ENCODE peak calls at places on chromosome X, in four cellular contexts. J is AG04450; W is CD8-positive, alpha-beta T cell; R is tibial artery. N is an unnamed sample.

GRCh38 chrX:141879616-141880015 is 24.1 kb upstream of the MAGEC1 start:
- DNase-seq in W (no peak), J (no peak), R (no peak), N (no peak)

GRCh38 chrX:129777218-129777768 is 2.5 kb upstream of the SASH3 start:
- DNase-seq in R (peak), J (no peak), W (peak), N (no peak)

GRCh38 chrX:70452143-70452733 is 7.6 kb downstream of the DLG3 start:
- DNase-seq in R (peak), J (no peak), W (peak), N (no peak)

GRCh38 chrX:137052641-137053235 is 18.9 kb upstream of the GPR101 start:
- DNase-seq in W (no peak), J (no peak), R (no peak), N (no peak)

GRCh38 chrX:152821145-152821765 is 9.3 kb downstream of the CETN2 start:
- DNase-seq in R (no peak), J (no peak), W (no peak), N (no peak)

GRCh38 chrX:150088042-150088441 is 149.8 kb upstream of the EOLA2 start:
- DNase-seq in W (no peak), J (no peak), R (no peak), N (no peak)

GRCh38 chrX:69080912-69081465 is 84.3 kb downstream of the PJA1 start:
- DNase-seq in R (no peak), W (no peak), J (no peak), N (no peak)

GRCh38 chrX:48957477-48957826 is at the start of gene OTUD5:
- DNase-seq in W (peak), R (peak), J (no peak), N (no peak)

GRCh38 chrX:150966235-150966634 is 16.9 kb upstream of the HMGB3 start:
- DNase-seq in J (no peak), W (no peak), R (no peak), N (no peak)

GRCh38 chrX:121558886-121559285 is 511.5 kb downstream of the GLUD2 start:
- DNase-seq in R (no peak), J (no peak), W (no peak), N (no peak)

GRCh38 chrX:24298191-24298590 is 15.7 kb downstream of the SUPT20HL2 start:
- DNase-seq in J (no peak), W (no peak), R (no peak), N (no peak)

GRCh38 chrX:46979340-46979739 is 67.1 kb downstream of the JADE3 start:
- DNase-seq in W (no peak), J (peak), R (no peak), N (no peak)

GRCh38 chrX:154525606-154526490 is 9.8 kb upstream of the FAM3A start:
- DNase-seq in R (no peak), W (no peak), J (no peak), N (no peak)

GRCh38 chrX:2767631-2768455 is 16.0 kb downstream of the XG start:
- DNase-seq in W (no peak), J (peak), R (peak), N (no peak)

GRCh38 chrX:136541294-136541693 is 9.3 kb downstream of the VGLL1 start:
- DNase-seq in J (no peak), W (no peak), R (no peak), N (no peak)

GRCh38 chrX:119763836-119764387 is 5.5 kb downstream of the SOWAHD start:
- DNase-seq in W (no peak), R (no peak), J (no peak), N (no peak)

GRCh38 chrX:131675596-131676194 is 131.8 kb downstream of the OR13H1 start:
- DNase-seq in R (no peak), W (no peak), J (no peak), N (no peak)

GRCh38 chrX:18548996-18549395 is 122.9 kb downstream of the RS1 start:
- DNase-seq in W (no peak), R (no peak), J (no peak), N (no peak)

GRCh38 chrX:19953145-19953544 is 37.7 kb downstream of the BCLAF3 start:
- DNase-seq in J (no peak), R (no peak), W (no peak), N (no peak)

GRCh38 chrX:45172890-45173289 is 27.8 kb downstream of the DIPK2B start:
- DNase-seq in W (no peak), J (peak), R (no peak), N (no peak)

GRCh38 chrX:53116101-53116500 is 22.2 kb downstream of the KANTR start:
- DNase-seq in W (no peak), J (no peak), R (no peak), N (no peak)

DNA sequence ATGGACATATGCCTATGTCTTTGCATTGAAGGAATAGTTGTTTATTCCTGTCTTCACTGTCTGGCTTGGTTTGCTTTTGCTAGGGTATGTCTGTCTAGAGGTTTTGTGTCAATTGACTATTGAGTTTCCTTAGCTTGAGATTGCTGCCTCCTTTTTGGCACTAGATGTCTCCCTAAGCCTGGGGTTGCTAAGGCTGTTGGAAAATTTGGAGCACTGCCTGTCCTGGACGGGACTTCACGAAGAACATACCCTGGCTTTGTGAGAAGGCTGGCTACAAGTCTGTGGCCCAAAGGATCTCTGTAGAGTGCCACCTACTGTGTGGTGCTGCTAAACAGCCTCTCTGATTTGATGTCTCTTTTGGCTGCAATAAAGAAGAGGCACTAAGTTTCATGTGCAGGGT is 183.8 kb upstream of the NUDT10 start:
- DNase-seq in W (no peak), J (no peak), R (no peak), N (no peak)
- TF ChIP-seq CTCF in W (no peak), J (no peak), R (no peak), N (no peak)

GRCh38 chrX:135463937-135464336 is 42.2 kb downstream of the SMIM10L2A start:
- DNase-seq in R (no peak), J (no peak), W (no peak), N (no peak)
- TF ChIP-seq CTCF in R (no peak), J (peak), W (no peak), N (peak)

GRCh38 chrX:40644821-40645358 is 2.5 kb downstream of the CXorf38 start:
- DNase-seq in R (peak), J (no peak), W (no peak), N (peak)

GRCh38 chrX:40651620-40652223 is 4.4 kb upstream of the CXorf38 start:
- DNase-seq in R (peak), W (peak), J (no peak), N (no peak)

GRCh38 chrX:40646489-40647306 is 663 bp downstream of the CXorf38 start:
- DNase-seq in J (no peak), W (no peak), R (peak), N (no peak)

GRCh38 chrX:40644175-40644574 is 3.2 kb downstream of the CXorf38 start:
- DNase-seq in W (no peak), J (no peak), R (no peak), N (no peak)

DNA sequence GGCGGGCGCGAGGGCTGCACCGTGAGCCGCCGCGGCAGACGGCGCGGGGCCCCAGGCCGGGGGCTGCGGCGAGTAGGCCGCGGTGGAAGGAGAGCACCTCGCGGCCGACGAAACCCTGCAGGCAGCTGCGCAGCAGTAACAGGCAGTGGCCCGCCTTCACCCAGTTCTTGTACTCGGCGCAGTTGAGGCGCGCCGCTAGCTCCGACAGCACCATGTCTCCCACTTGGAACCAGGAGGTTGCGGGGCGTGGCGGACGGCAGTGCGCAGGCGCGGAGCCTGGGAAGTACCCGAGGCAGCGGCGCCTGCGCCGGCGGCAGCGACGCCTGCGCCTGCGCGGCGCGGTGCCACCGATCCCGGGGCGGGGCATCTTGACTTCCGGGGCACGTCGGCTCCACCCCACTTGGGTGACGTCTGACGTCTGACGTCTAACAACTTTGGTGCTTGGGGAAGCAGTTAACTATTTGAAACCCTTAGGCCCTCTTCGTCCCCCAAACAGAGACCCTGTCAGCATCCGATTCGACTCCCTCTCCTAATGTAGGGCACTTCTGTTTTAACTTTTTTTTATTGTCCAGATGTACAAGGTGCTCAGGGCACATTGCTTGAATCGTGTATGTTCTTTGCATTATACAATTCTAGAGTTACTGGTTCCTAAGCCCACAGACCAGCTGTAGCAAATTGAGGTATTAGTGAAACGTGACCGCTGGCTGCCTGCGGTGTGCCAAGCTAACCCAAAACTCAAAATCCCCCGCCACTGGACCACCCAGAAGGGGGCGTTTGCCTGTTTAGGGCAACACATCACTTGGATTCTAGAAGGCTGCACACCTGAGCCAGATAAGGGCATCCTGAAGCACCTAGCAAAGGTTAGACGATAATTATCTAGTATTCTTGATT is at the start of gene CXorf38:
- DNase-seq in R (peak), J (peak), W (peak), N (peak)
- TF ChIP-seq CTCF in R (no peak), J (no peak), W (no peak), N (no peak)

DNA sequence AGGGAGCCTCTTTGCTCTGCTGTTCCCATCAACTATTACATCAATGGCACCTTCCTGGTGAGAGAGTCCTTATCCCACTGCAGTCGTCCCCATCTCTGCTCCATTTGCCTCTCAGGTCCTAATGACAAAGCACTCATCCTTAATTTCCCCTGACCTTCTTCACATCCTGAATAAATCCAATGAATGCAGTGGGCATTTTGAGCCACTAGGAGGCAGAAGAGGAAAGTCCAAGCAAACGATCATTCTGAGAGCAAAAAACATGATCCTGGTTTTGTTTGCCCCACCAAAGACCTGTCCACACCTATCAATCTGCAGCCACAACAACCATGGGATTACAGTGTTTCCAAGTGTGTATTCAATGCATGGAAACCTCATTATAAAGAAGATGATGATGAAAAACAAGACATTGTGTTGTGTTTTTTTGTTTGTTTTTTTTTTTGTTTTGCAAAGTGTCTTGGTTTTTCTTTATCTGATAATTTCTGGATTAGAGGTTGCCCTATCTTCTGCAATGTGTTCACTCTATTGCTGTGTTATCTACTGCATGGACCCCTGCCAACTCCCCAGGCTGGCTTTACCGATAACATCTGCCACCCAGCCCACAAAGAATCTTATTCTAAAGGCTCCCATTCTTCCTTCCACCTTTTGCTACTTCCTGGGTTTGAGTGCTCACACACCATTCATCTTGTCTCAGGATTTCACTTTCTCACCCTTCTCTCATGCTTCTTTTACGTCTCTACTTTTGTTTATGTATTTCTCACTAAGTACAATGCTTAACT is 207.2 kb downstream of the NLGN4X start:
- DNase-seq in W (no peak), R (no peak), J (no peak), N (no peak)
- TF ChIP-seq CTCF in W (no peak), R (peak), J (peak), N (peak)

GRCh38 chrX:132948648-132949260 is 9.7 kb downstream of the HS6ST2 start:
- DNase-seq in J (no peak), W (no peak), R (no peak), N (no peak)
- TF ChIP-seq CTCF in J (no peak), W (no peak), R (no peak), N (no peak)

GRCh38 chrX:108699368-108699767 is 37.0 kb downstream of the IRS4 start:
- DNase-seq in J (no peak), W (no peak), R (no peak), N (no peak)
- TF ChIP-seq CTCF in J (no peak), W (no peak), R (peak), N (peak)